ENCODE peak calls at places on chromosome 15, in nine cellular contexts. O, K, C, W, T, E, N, V and S are unnamed samples.
A peak's percentile ranks its signal among the peaks of the same experiment; 100 is the strongest.

GRCh38 chr15:59018833-59019232 is 31.4 kb downstream of the RNF111 start:
- DNase-seq in K (no peak), N (no peak), E (no peak), W (no peak), V (no peak), C (no peak), O (no peak), T (no peak), S (no peak)

GRCh38 chr15:35054380-35054779 is 30.7 kb downstream of the NANOGP8 start:
- DNase-seq in E (no peak), O (no peak), N (no peak), T (no peak), W (no peak), V (no peak), C (no peak), K (no peak), S (no peak)

GRCh38 chr15:69610264-69610663 is 157.6 kb downstream of the RPLP1 start:
- DNase-seq in V (no peak), E (no peak), T (no peak), C (no peak), N (no peak), K (no peak), O (no peak), W (no peak), S (no peak)

GRCh38 chr15:91515188-91515754 is 338.2 kb upstream of the SLCO3A1 start:
- DNase-seq in V (peak; percentile 29), O (no peak), T (no peak), W (no peak), E (peak; percentile 92), N (no peak), C (peak; percentile 92), K (no peak), S (no peak)

GRCh38 chr15:43912991-43913927 is 86.5 kb downstream of the WDR76 start:
- DNase-seq in V (no peak), E (peak; percentile 100), T (no peak), O (no peak), C (peak; percentile 99), N (no peak), W (no peak), K (no peak), S (peak; percentile 35)

GRCh38 chr15:94324117-94324826 is 92.9 kb downstream of the MCTP2 start:
- DNase-seq in W (no peak), T (peak; percentile 70), V (peak; percentile 35), C (peak; percentile 65), N (peak; percentile 49), E (peak; percentile 32), K (peak; percentile 73), O (peak; percentile 53), S (peak; percentile 54)

GRCh38 chr15:82051664-82052063 is 5.8 kb upstream of the MEX3B start:
- DNase-seq in T (no peak), E (peak; percentile 51), V (no peak), K (no peak), O (no peak), W (no peak), N (no peak), C (peak; percentile 73), S (no peak)

GRCh38 chr15:91861223-91861622 is 7.7 kb downstream of the SLCO3A1 start:
- DNase-seq in C (no peak), V (no peak), K (no peak), T (peak; percentile 29), W (no peak), O (no peak), E (peak; percentile 8), N (no peak), S (no peak)

GRCh38 chr15:58690703-58691102 is 58.8 kb downstream of the ADAM10 start:
- DNase-seq in W (no peak), T (no peak), O (no peak), N (no peak), E (no peak), K (no peak), V (no peak), C (no peak), S (no peak)

GRCh38 chr15:23447107-23447500 is at the start of gene GOLGA6L2:
- DNase-seq in V (no peak), E (no peak), C (no peak), W (no peak), K (no peak), T (no peak), O (no peak), N (peak; percentile 74), S (peak; percentile 68)

GRCh38 chr15:29159771-29160455 is 109.7 kb downstream of the NSMCE3 start:
- DNase-seq in C (no peak), T (no peak), K (no peak), W (no peak), N (no peak), V (no peak), O (no peak), E (no peak), S (no peak)

GRCh38 chr15:75776075-75776443 is 63.4 kb upstream of the CSPG4 start:
- DNase-seq in V (no peak), N (peak; percentile 44), K (no peak), E (peak; percentile 69), T (peak; percentile 3), W (no peak), O (no peak), C (peak; percentile 54), S (no peak)

GRCh38 chr15:40310001-40310959 is 2.5 kb upstream of the PLCB2 start:
- DNase-seq in N (peak; percentile 80), E (no peak), T (peak; percentile 81), V (peak; percentile 64), O (peak; percentile 59), K (peak; percentile 82), C (peak; percentile 33), W (peak; percentile 60), S (peak; percentile 86)

GRCh38 chr15:90716317-90716975 is 700 bp upstream of the BLM start:
- DNase-seq in W (no peak), O (no peak), E (peak; percentile 23), T (no peak), V (no peak), C (peak; percentile 5), K (no peak), N (peak; percentile 29), S (no peak)

GRCh38 chr15:101303408-101303807 is 8.4 kb upstream of the SNRPA1 start:
- DNase-seq in T (no peak), W (no peak), E (no peak), O (no peak), N (no peak), K (no peak), V (no peak), C (no peak), S (no peak)

GRCh38 chr15:71207141-71207540 is 91.9 kb downstream of the THSD4 start:
- DNase-seq in V (no peak), E (peak; percentile 40), C (no peak), N (no peak), W (no peak), T (no peak), K (no peak), O (no peak), S (peak; percentile 25)

GRCh38 chr15:30859091-30859874 is 44.4 kb upstream of the FAN1 start:
- DNase-seq in E (peak; percentile 16), O (no peak), W (no peak), C (peak; percentile 29), T (peak; percentile 49), N (peak; percentile 13), K (peak; percentile 38), V (no peak), S (peak; percentile 21)

GRCh38 chr15:40065166-40065565 is 26.2 kb upstream of the SRP14 start:
- DNase-seq in K (no peak), C (no peak), V (no peak), O (no peak), W (no peak), E (no peak), T (no peak), N (no peak), S (peak; percentile 41)

DNA sequence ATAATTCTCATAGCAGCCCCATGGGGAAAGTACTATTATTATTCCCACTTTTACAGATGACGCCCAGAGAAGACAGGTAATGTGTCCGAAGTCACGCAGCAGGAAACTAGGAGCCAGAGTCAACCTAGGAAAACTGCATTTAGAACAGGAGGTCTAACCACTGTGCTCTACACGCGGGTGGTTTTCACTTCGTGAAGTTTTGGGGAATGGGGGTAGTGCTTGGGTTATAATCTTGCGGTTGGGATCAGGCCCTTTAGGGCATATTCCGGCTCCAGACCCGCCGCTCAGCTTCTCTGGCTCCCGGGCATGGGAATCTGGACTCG is 5.2 kb downstream of the TPM1 start:
- DNase-seq in N (no peak), O (no peak), V (no peak), T (no peak), W (no peak), K (no peak), C (no peak), E (no peak), S (no peak)
- H3K4me3 ChIP-seq in N (peak overlapping the region; percentile 82), O (peak overlapping the region; percentile 79), V (peak overlapping the region; percentile 94), T (peak overlapping the region; percentile 94), W (peak overlapping the region; percentile 59), K (peak overlapping the region; percentile 96), C (peak overlapping the region; percentile 84), E (peak overlapping the region; percentile 65), S (peak overlapping the region; percentile 91)

GRCh38 chr15:60079210-60079609 is 75.1 kb downstream of the FOXB1 start:
- DNase-seq in O (no peak), C (no peak), E (no peak), V (no peak), K (peak; percentile 7), T (peak; percentile 41), N (no peak), W (no peak), S (no peak)
- H3K27me3 ChIP-seq in O (no peaks in the 10 kb centered on the region), C (peaks cover 2% of the 10 kb centered on the region), E (peaks cover 3% of the 10 kb centered on the region), V (no peaks in the 10 kb centered on the region), K (no peaks in the 10 kb centered on the region), T (no peaks in the 10 kb centered on the region), N (peaks cover 11% of the 10 kb centered on the region), W (no peaks in the 10 kb centered on the region), S (peaks cover 49% of the 10 kb centered on the region)

GRCh38 chr15:100190675-100191074 is 151.1 kb downstream of the ADAMTS17 start:
- DNase-seq in C (no peak), W (no peak), E (no peak), T (no peak), O (no peak), N (no peak), K (no peak), V (no peak), S (no peak)

GRCh38 chr15:100187677-100188076 is 154.1 kb downstream of the ADAMTS17 start:
- DNase-seq in N (no peak), O (no peak), T (no peak), W (no peak), K (no peak), C (no peak), E (no peak), V (no peak), S (no peak)

GRCh38 chr15:100189849-100190248 is 151.9 kb downstream of the ADAMTS17 start:
- DNase-seq in C (no peak), W (no peak), T (no peak), K (no peak), O (no peak), E (peak; percentile 48), V (no peak), N (no peak), S (peak; percentile 31)

GRCh38 chr15:100191161-100191560 is 150.6 kb downstream of the ADAMTS17 start:
- DNase-seq in V (no peak), C (no peak), E (no peak), K (no peak), N (no peak), O (no peak), T (no peak), W (no peak), S (no peak)

GRCh38 chr15:100189319-100189718 is 152.5 kb downstream of the ADAMTS17 start:
- DNase-seq in O (no peak), K (no peak), C (no peak), N (no peak), T (no peak), V (no peak), W (no peak), E (no peak), S (no peak)
- H3K4me3 ChIP-seq in O (no peak overlapping the region), K (no peak overlapping the region), C (no peak overlapping the region), N (no peak overlapping the region), T (no peak overlapping the region), V (no peak overlapping the region), W (no peak overlapping the region), E (no peak overlapping the region), S (no peak overlapping the region)

GRCh38 chr15:97960364-97961066 is at the start of gene ARRDC4:
- DNase-seq in T (peak; percentile 99), K (peak; percentile 100), O (peak; percentile 100), C (peak; percentile 100), V (peak; percentile 100), N (peak; percentile 93), E (peak; percentile 100), W (peak; percentile 99), S (peak; percentile 100)
- H3K27me3 ChIP-seq in T (peaks cover 30% of the 10 kb centered on the region), K (no peaks in the 10 kb centered on the region), O (no peaks in the 10 kb centered on the region), C (no peaks in the 10 kb centered on the region), V (no peaks in the 10 kb centered on the region), N (no peaks in the 10 kb centered on the region), E (no peaks in the 10 kb centered on the region), W (no peaks in the 10 kb centered on the region), S (no peaks in the 10 kb centered on the region)